ENCODE peak calls at places on chromosome 21, in four cellular contexts. One of them, this sample, is unnamed.

GRCh38 chr21:35234725-35235124 is 185.6 kb upstream of the RUNX1 start:
- DNase-seq in K562: no peak
- DNase-seq in GM12878: peak; percentile 33
- DNase-seq in HepG2: no peak
- DNase-seq in this sample: no peak

GRCh38 chr21:15968911-15969310 is 239.1 kb downstream of the USP25 start:
- DNase-seq in K562: no peak
- DNase-seq in GM12878: no peak
- DNase-seq in HepG2: no peak
- DNase-seq in this sample: no peak

GRCh38 chr21:28426545-28426944 is 566.1 kb downstream of the LTN1 start:
- DNase-seq in K562: no peak
- DNase-seq in GM12878: no peak
- DNase-seq in HepG2: no peak
- DNase-seq in this sample: no peak

GRCh38 chr21:34603002-34603709 is 11.8 kb downstream of the RCAN1 start:
- DNase-seq in K562: peak; percentile 60
- DNase-seq in GM12878: no peak
- DNase-seq in HepG2: peak; percentile 59
- DNase-seq in this sample: peak; percentile 79

GRCh38 chr21:44639331-44639655 is 2.1 kb downstream of the KRTAP10-10 start:
- DNase-seq in K562: no peak
- DNase-seq in GM12878: no peak
- DNase-seq in HepG2: no peak
- DNase-seq in this sample: no peak

GRCh38 chr21:10463156-10463555 is 58.2 kb upstream of the TPTE start:
- DNase-seq in K562: no peak
- DNase-seq in GM12878: no peak
- DNase-seq in HepG2: no peak
- DNase-seq in this sample: no peak

GRCh38 chr21:28445081-28445830 is 547.4 kb downstream of the LTN1 start:
- DNase-seq in K562: no peak
- DNase-seq in GM12878: no peak
- DNase-seq in HepG2: no peak
- DNase-seq in this sample: no peak

GRCh38 chr21:44616591-44616926 is 4.7 kb downstream of the KRTAP10-8 start:
- DNase-seq in K562: no peak
- DNase-seq in GM12878: no peak
- DNase-seq in HepG2: no peak
- DNase-seq in this sample: no peak

GRCh38 chr21:15848632-15849031 is 118.8 kb downstream of the USP25 start:
- DNase-seq in K562: no peak
- DNase-seq in GM12878: no peak
- DNase-seq in HepG2: no peak
- DNase-seq in this sample: no peak

GRCh38 chr21:34276711-34277425 is 86.9 kb upstream of the KCNE2 start:
- DNase-seq in K562: no peak
- DNase-seq in GM12878: peak; percentile 21
- DNase-seq in HepG2: no peak
- DNase-seq in this sample: no peak

GRCh38 chr21:15653710-15654109 is 76.1 kb upstream of the USP25 start:
- DNase-seq in K562: no peak
- DNase-seq in GM12878: no peak
- DNase-seq in HepG2: no peak
- DNase-seq in this sample: no peak

GRCh38 chr21:34974162-34974981 is 74.7 kb downstream of the RUNX1 start:
- DNase-seq in K562: no peak
- DNase-seq in GM12878: peak; percentile 73
- DNase-seq in HepG2: peak; percentile 46
- DNase-seq in this sample: no peak

GRCh38 chr21:32921632-32922230 is 104.0 kb upstream of the OLIG2 start:
- DNase-seq in K562: peak; percentile 56
- DNase-seq in GM12878: no peak
- DNase-seq in HepG2: no peak
- DNase-seq in this sample: peak; percentile 43

GRCh38 chr21:14825405-14826032 is 239.3 kb downstream of the NRIP1 start:
- DNase-seq in K562: no peak
- DNase-seq in GM12878: peak; percentile 34
- DNase-seq in HepG2: no peak
- DNase-seq in this sample: no peak

GRCh38 chr21:44681861-44682579 is at the start of gene KRTAP12-1:
- DNase-seq in K562: no peak
- DNase-seq in GM12878: no peak
- DNase-seq in HepG2: no peak
- DNase-seq in this sample: no peak

GRCh38 chr21:27314096-27314495 is 347.2 kb upstream of the ADAMTS5 start:
- DNase-seq in K562: no peak
- DNase-seq in GM12878: no peak
- DNase-seq in HepG2: no peak
- DNase-seq in this sample: no peak

GRCh38 chr21:32705139-32705538 is 22.7 kb downstream of the SYNJ1 start:
- DNase-seq in K562: no peak
- DNase-seq in GM12878: no peak
- DNase-seq in HepG2: no peak
- DNase-seq in this sample: no peak

GRCh38 chr21:45816794-45817193 is 164.8 kb upstream of the COL6A1 start:
- DNase-seq in K562: no peak
- DNase-seq in GM12878: no peak
- DNase-seq in HepG2: no peak
- DNase-seq in this sample: no peak
- TF ChIP-seq FOXM1 in K562: no peak
- TF ChIP-seq FOXM1 in GM12878: no peak
- TF ChIP-seq FOXM1 in HepG2: no peak
- TF ChIP-seq FOXM1 in this sample: no peak

GRCh38 chr21:38486705-38487104 is 11.6 kb downstream of the ERG start:
- DNase-seq in K562: no peak
- DNase-seq in GM12878: no peak
- DNase-seq in HepG2: no peak
- DNase-seq in this sample: no peak
- TF ChIP-seq TARDBP in K562: no peak
- TF ChIP-seq TARDBP in GM12878: no peak
- TF ChIP-seq TARDBP in HepG2: no peak
- TF ChIP-seq TARDBP in this sample: no peak

DNA sequence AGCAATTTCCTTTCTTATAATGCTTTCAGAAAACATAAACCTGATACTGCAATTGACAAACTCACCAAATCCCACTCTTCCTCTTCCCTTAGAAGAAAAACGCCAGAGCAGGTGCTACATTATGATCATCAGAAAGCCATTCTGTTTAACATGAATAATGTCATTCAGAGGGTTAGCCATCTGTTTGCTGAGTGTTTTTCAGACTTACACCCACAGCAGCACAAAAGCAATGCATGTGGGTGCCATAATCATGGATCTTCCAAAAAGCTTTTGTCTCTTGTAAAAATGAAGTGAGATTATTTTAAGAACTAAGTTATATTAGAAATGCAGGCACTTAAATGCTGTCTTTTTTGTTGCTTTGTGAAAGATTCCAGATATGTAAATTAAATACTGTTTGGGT is 204.6 kb upstream of the TMPRSS15 start:
- DNase-seq in K562: no peak
- DNase-seq in GM12878: no peak
- DNase-seq in HepG2: no peak
- DNase-seq in this sample: no peak
- TF ChIP-seq FOXM1 in K562: no peak
- TF ChIP-seq FOXM1 in GM12878: no peak
- TF ChIP-seq FOXM1 in HepG2: no peak
- TF ChIP-seq FOXM1 in this sample: no peak

DNA sequence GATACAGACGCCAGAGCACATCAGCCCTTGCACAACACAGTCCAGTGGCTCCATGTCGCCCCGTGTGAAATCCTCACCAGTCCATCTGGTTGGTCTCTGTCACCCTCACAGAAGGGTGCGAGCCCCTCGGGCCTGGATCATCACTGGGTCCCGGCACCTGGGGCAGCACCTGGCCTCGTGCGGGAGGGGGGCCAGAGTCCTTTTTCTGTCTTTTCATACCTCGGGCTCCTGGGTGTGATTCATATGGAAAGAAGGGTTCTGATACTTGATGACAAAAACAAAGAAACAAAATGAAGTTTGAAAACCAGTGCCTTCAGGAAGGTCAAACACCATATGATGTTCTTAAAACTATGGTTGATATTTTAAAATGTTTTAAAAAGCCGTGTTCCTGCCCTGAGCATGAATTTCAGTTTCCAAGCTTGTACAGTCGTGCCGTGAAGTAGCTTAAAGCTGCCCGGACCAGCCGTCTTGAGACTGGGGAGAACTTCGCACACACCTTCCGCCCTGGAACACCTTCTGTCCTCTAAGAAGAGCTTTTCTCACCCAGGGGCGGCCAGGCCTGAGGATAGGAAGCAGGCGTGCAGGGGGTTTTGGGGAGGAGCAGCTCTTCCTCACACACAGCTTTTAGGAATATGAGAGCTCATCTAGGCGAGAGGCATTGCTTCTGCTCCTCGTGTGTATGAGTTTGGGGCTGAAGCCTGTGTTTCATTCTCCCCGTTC is 35.2 kb downstream of the SLC37A1 start:
- DNase-seq in K562: no peak
- DNase-seq in GM12878: no peak
- DNase-seq in HepG2: no peak
- DNase-seq in this sample: no peak
- TF ChIP-seq TARDBP in K562: no peak
- TF ChIP-seq TARDBP in GM12878: no peak
- TF ChIP-seq TARDBP in HepG2: no peak
- TF ChIP-seq TARDBP in this sample: no peak

DNA sequence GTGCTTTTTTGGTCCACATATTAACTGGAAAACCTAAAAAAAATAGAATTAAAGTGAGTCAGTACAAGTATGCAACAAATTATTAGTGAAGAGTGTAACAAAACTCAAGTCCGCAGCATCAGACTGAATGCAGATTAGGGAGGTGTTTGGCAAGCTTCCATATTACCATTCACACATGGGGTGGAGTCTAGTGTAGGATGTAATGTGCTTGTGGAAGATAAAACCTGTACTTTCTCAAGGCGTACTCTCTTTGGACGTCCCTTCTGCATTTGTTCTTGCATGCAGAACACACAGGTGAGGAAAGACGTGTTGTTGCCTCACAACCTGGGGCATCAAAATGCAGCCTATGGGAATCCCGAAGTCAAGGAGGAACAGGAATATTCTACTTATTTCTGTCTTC is 668.7 kb downstream of the MRPL39 start:
- DNase-seq in K562: no peak
- DNase-seq in GM12878: no peak
- DNase-seq in HepG2: no peak
- DNase-seq in this sample: no peak
- TF ChIP-seq FOXM1 in K562: no peak
- TF ChIP-seq FOXM1 in GM12878: no peak
- TF ChIP-seq FOXM1 in HepG2: no peak
- TF ChIP-seq FOXM1 in this sample: no peak

GRCh38 chr21:31493350-31493880 is 149.4 kb upstream of the TIAM1 start:
- DNase-seq in K562: no peak
- DNase-seq in GM12878: no peak
- DNase-seq in HepG2: no peak
- DNase-seq in this sample: no peak

GRCh38 chr21:31491617-31492016 is 147.6 kb upstream of the TIAM1 start:
- DNase-seq in K562: no peak
- DNase-seq in GM12878: no peak
- DNase-seq in HepG2: no peak
- DNase-seq in this sample: no peak

GRCh38 chr21:31489014-31489413 is 145.0 kb upstream of the TIAM1 start:
- DNase-seq in K562: no peak
- DNase-seq in GM12878: no peak
- DNase-seq in HepG2: no peak
- DNase-seq in this sample: no peak

DNA sequence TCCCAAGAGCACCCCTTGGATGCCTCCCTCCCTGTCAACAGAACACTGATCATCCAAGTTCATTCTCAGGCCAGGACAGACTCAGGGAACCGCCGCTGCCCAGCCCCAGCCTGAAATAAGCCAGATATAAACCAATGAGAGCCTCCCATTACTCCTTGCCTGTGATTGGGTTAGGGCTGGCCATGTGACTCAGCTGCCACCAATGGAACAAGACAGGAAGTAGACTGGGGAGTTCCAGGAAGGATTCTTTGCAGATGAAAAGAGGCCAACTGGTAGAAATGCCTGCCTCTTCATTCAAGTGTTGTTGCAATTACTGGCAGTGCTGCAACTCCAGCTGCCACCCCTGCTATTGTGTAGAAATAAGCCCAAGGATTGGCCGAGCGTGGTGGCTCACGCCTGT is 146.4 kb upstream of the TIAM1 start:
- DNase-seq in K562: peak; percentile 74
- DNase-seq in GM12878: no peak
- DNase-seq in HepG2: no peak
- DNase-seq in this sample: peak; percentile 50
- TF ChIP-seq TARDBP in K562: no peak
- TF ChIP-seq TARDBP in GM12878: no peak
- TF ChIP-seq TARDBP in HepG2: no peak
- TF ChIP-seq TARDBP in this sample: no peak